ENCODE peak calls at places on chromosomes 7 and 10, in five cellular contexts. H is AG04450; B is HT1080; Z is T-helper 9 cell; F is stimulated activated CD4-positive, alpha-beta T cell treated with anti-CD3 and anti-CD28 coated beads, Interleukin-12 subunit alpha, Interleukin-12 subunit beta, amount 100 ng/mL, for 4 hours. R is an unnamed sample.

GRCh38 chr7:39758234-39758970 is 135.0 kb downstream of the RALA start:
- DNase-seq in H (no peak), B (no peak), Z (no peak), F (no peak), R (no peak)

GRCh38 chr10:49579621-49580020 is 30.5 kb upstream of the SLC18A3 start:
- DNase-seq in H (no peak), B (no peak), Z (no peak), F (no peak), R (no peak)

GRCh38 chr10:79295593-79295992 is 51.7 kb upstream of the PPIF start:
- DNase-seq in H (no peak), B (peak), Z (no peak), F (no peak), R (no peak)

GRCh38 chr7:116772423-116772852 is 89.9 kb upstream of the CAPZA2 start:
- DNase-seq in H (no peak), B (peak), Z (no peak), F (no peak), R (no peak)

GRCh38 chr7:143356414-143357050 is 6.0 kb downstream of the FAM131B start:
- DNase-seq in H (no peak), B (no peak), Z (no peak), F (no peak), R (no peak)

GRCh38 chr7:610531-611280 is 91.1 kb upstream of the PDGFA start:
- DNase-seq in H (no peak), B (no peak), Z (no peak), F (no peak), R (no peak)

GRCh38 chr7:46054290-46054689 is 133.2 kb upstream of the IGFBP3 start:
- DNase-seq in H (no peak), B (peak), Z (no peak), F (no peak), R (no peak)

GRCh38 chr7:158431941-158432347 is 155.7 kb downstream of the PTPRN2 start:
- DNase-seq in H (no peak), B (peak), Z (no peak), F (no peak), R (no peak)

GRCh38 chr7:21497072-21497471 is 45.8 kb upstream of the DNAH11 start:
- DNase-seq in H (no peak), B (no peak), Z (no peak), F (no peak), R (no peak)

GRCh38 chr10:86139066-86139657 is 227.4 kb downstream of the GRID1 start:
- DNase-seq in H (no peak), B (no peak), Z (no peak), F (peak), R (no peak)

GRCh38 chr10:131681656-131682055 is 219.2 kb upstream of the PPP2R2D start:
- DNase-seq in H (no peak), B (no peak), Z (no peak), F (no peak), R (no peak)

GRCh38 chr7:1663857-1664651 is 6.0 kb upstream of the ELFN1 start:
- DNase-seq in H (no peak), B (no peak), Z (no peak), F (no peak), R (no peak)

GRCh38 chr10:454860-455259 is 234.6 kb downstream of the DIP2C start:
- DNase-seq in H (peak), B (peak), Z (no peak), F (no peak), R (no peak)

GRCh38 chr10:126376956-126377355 is 11.3 kb downstream of the ADAM12 start:
- DNase-seq in H (no peak), B (peak), Z (no peak), F (no peak), R (no peak)

GRCh38 chr10:20714518-20714917 is 182.6 kb downstream of the NEBL start:
- DNase-seq in H (no peak), B (no peak), Z (no peak), F (no peak), R (no peak)

GRCh38 chr10:97151307-97151914 is 34.3 kb downstream of the SLIT1 start:
- DNase-seq in H (no peak), B (no peak), Z (no peak), F (no peak), R (no peak)

R was measured in activated T-helper 2 cell treated with anti-CD3 and anti-CD28 coated beads, Interferon-gamma antibody, Interleukin-2, Interleukin-4, amounts not matched to agents 10 μg/mL and 5 μg/mL and 100 μg/mL, durations not matched to agents 14 hours and 24 hours and 36 hours.